ENCODE peak calls at places on chromosomes 1 and 21, in ten cellular contexts. One of them, this sample, is unnamed.

GRCh38 chr1:183571678-183572268 is 18.5 kb downstream of the NCF2 start:
- DNase-seq in gastrocnemius medialis: no peak
- DNase-seq in GM23338: no peak
- DNase-seq in type B pancreatic cell: no peak
- DNase-seq in colonic mucosa: no peak
- DNase-seq in retinal pigment epithelial cell: no peak
- DNase-seq in suprapubic skin: no peak
- DNase-seq in cardiac muscle cell: no peak
- DNase-seq in GM13977: no peak
- DNase-seq in SK-N-SH: no peak
- DNase-seq in this sample: no peak

GRCh38 chr1:84146375-84147032 is 2.4 kb downstream of the PRKACB start:
- DNase-seq in gastrocnemius medialis: no peak
- DNase-seq in GM23338: no peak
- DNase-seq in type B pancreatic cell: no peak
- DNase-seq in colonic mucosa: no peak
- DNase-seq in retinal pigment epithelial cell: peak; percentile 33
- DNase-seq in suprapubic skin: no peak
- DNase-seq in cardiac muscle cell: peak; percentile 55
- DNase-seq in GM13977: no peak
- DNase-seq in SK-N-SH: no peak
- DNase-seq in this sample: no peak

GRCh38 chr1:150613061-150613920 is 16.1 kb downstream of the ENSA start:
- DNase-seq in gastrocnemius medialis: no peak
- DNase-seq in GM23338: no peak
- DNase-seq in type B pancreatic cell: no peak
- DNase-seq in colonic mucosa: peak; percentile 80
- DNase-seq in retinal pigment epithelial cell: no peak
- DNase-seq in suprapubic skin: no peak
- DNase-seq in cardiac muscle cell: peak; percentile 87
- DNase-seq in GM13977: peak; percentile 54
- DNase-seq in SK-N-SH: no peak
- DNase-seq in this sample: peak; percentile 80

GRCh38 chr1:31663622-31664452 is 19.2 kb upstream of the PEF1 start:
- DNase-seq in gastrocnemius medialis: peak; percentile 37
- DNase-seq in GM23338: peak; percentile 82
- DNase-seq in type B pancreatic cell: no peak
- DNase-seq in colonic mucosa: peak; percentile 65
- DNase-seq in retinal pigment epithelial cell: no peak
- DNase-seq in suprapubic skin: no peak
- DNase-seq in cardiac muscle cell: peak; percentile 59
- DNase-seq in GM13977: peak; percentile 88
- DNase-seq in SK-N-SH: peak; percentile 93
- DNase-seq in this sample: no peak

GRCh38 chr1:2474104-2474787 is 1.8 kb upstream of the PLCH2 start:
- DNase-seq in gastrocnemius medialis: no peak
- DNase-seq in GM23338: no peak
- DNase-seq in type B pancreatic cell: no peak
- DNase-seq in colonic mucosa: no peak
- DNase-seq in retinal pigment epithelial cell: no peak
- DNase-seq in suprapubic skin: no peak
- DNase-seq in cardiac muscle cell: no peak
- DNase-seq in GM13977: no peak
- DNase-seq in SK-N-SH: peak; percentile 55
- DNase-seq in this sample: no peak

GRCh38 chr1:35253941-35254340 is 14.6 kb upstream of the ZMYM4 start:
- DNase-seq in gastrocnemius medialis: no peak
- DNase-seq in GM23338: no peak
- DNase-seq in type B pancreatic cell: no peak
- DNase-seq in colonic mucosa: no peak
- DNase-seq in retinal pigment epithelial cell: no peak
- DNase-seq in suprapubic skin: no peak
- DNase-seq in cardiac muscle cell: no peak
- DNase-seq in GM13977: no peak
- DNase-seq in SK-N-SH: no peak
- DNase-seq in this sample: no peak

GRCh38 chr1:100868364-100868995 is 26.2 kb downstream of the EXTL2 start:
- DNase-seq in gastrocnemius medialis: no peak
- DNase-seq in GM23338: peak; percentile 41
- DNase-seq in type B pancreatic cell: no peak
- DNase-seq in colonic mucosa: no peak
- DNase-seq in retinal pigment epithelial cell: no peak
- DNase-seq in suprapubic skin: no peak
- DNase-seq in cardiac muscle cell: peak; percentile 73
- DNase-seq in GM13977: no peak
- DNase-seq in SK-N-SH: peak; percentile 6
- DNase-seq in this sample: no peak

GRCh38 chr21:39079617-39080016 is 103.6 kb downstream of the PSMG1 start:
- DNase-seq in gastrocnemius medialis: peak; percentile 61
- DNase-seq in GM23338: no peak
- DNase-seq in type B pancreatic cell: peak; percentile 52
- DNase-seq in colonic mucosa: peak; percentile 49
- DNase-seq in retinal pigment epithelial cell: no peak
- DNase-seq in suprapubic skin: peak; percentile 88
- DNase-seq in cardiac muscle cell: peak; percentile 85
- DNase-seq in GM13977: no peak
- DNase-seq in SK-N-SH: no peak
- DNase-seq in this sample: peak; percentile 98

GRCh38 chr1:215181518-215181917 is 99.0 kb downstream of the KCNK2 start:
- DNase-seq in gastrocnemius medialis: no peak
- DNase-seq in GM23338: peak; percentile 30
- DNase-seq in type B pancreatic cell: no peak
- DNase-seq in colonic mucosa: no peak
- DNase-seq in retinal pigment epithelial cell: no peak
- DNase-seq in suprapubic skin: no peak
- DNase-seq in cardiac muscle cell: no peak
- DNase-seq in GM13977: no peak
- DNase-seq in SK-N-SH: no peak
- DNase-seq in this sample: no peak

GRCh38 chr21:23452384-23453083 is 2154.7 kb downstream of the MRPL39 start:
- DNase-seq in gastrocnemius medialis: no peak
- DNase-seq in GM23338: peak; percentile 83
- DNase-seq in type B pancreatic cell: no peak
- DNase-seq in colonic mucosa: no peak
- DNase-seq in retinal pigment epithelial cell: no peak
- DNase-seq in suprapubic skin: no peak
- DNase-seq in cardiac muscle cell: no peak
- DNase-seq in GM13977: no peak
- DNase-seq in SK-N-SH: no peak
- DNase-seq in this sample: no peak
- TF ChIP-seq CTCF in gastrocnemius medialis: no peak
- TF ChIP-seq CTCF in GM23338: peak; percentile 75
- TF ChIP-seq CTCF in type B pancreatic cell: peak; percentile 70
- TF ChIP-seq CTCF in colonic mucosa: no peak
- TF ChIP-seq CTCF in retinal pigment epithelial cell: peak; percentile 47
- TF ChIP-seq CTCF in suprapubic skin: no peak
- TF ChIP-seq CTCF in cardiac muscle cell: no peak
- TF ChIP-seq CTCF in GM13977: peak; percentile 27
- TF ChIP-seq CTCF in SK-N-SH: no peak
- TF ChIP-seq CTCF in this sample: no peak

GRCh38 chr21:25506887-25507286 is 100.4 kb downstream of the MRPL39 start:
- DNase-seq in gastrocnemius medialis: no peak
- DNase-seq in GM23338: no peak
- DNase-seq in type B pancreatic cell: no peak
- DNase-seq in colonic mucosa: no peak
- DNase-seq in retinal pigment epithelial cell: no peak
- DNase-seq in suprapubic skin: no peak
- DNase-seq in cardiac muscle cell: no peak
- DNase-seq in GM13977: no peak
- DNase-seq in SK-N-SH: no peak
- DNase-seq in this sample: no peak

GRCh38 chr21:25509862-25510261 is 97.4 kb downstream of the MRPL39 start:
- DNase-seq in gastrocnemius medialis: no peak
- DNase-seq in GM23338: no peak
- DNase-seq in type B pancreatic cell: no peak
- DNase-seq in colonic mucosa: no peak
- DNase-seq in retinal pigment epithelial cell: no peak
- DNase-seq in suprapubic skin: no peak
- DNase-seq in cardiac muscle cell: no peak
- DNase-seq in GM13977: peak; percentile 26
- DNase-seq in SK-N-SH: no peak
- DNase-seq in this sample: no peak

GRCh38 chr21:25506268-25506667 is 101.0 kb downstream of the MRPL39 start:
- DNase-seq in gastrocnemius medialis: no peak
- DNase-seq in GM23338: no peak
- DNase-seq in type B pancreatic cell: no peak
- DNase-seq in colonic mucosa: no peak
- DNase-seq in retinal pigment epithelial cell: no peak
- DNase-seq in suprapubic skin: no peak
- DNase-seq in cardiac muscle cell: no peak
- DNase-seq in GM13977: no peak
- DNase-seq in SK-N-SH: no peak
- DNase-seq in this sample: no peak

GRCh38 chr21:25508364-25508763 is 98.9 kb downstream of the MRPL39 start:
- DNase-seq in gastrocnemius medialis: no peak
- DNase-seq in GM23338: peak; percentile 3
- DNase-seq in type B pancreatic cell: no peak
- DNase-seq in colonic mucosa: no peak
- DNase-seq in retinal pigment epithelial cell: no peak
- DNase-seq in suprapubic skin: no peak
- DNase-seq in cardiac muscle cell: no peak
- DNase-seq in GM13977: no peak
- DNase-seq in SK-N-SH: peak; percentile 3
- DNase-seq in this sample: no peak

DNA sequence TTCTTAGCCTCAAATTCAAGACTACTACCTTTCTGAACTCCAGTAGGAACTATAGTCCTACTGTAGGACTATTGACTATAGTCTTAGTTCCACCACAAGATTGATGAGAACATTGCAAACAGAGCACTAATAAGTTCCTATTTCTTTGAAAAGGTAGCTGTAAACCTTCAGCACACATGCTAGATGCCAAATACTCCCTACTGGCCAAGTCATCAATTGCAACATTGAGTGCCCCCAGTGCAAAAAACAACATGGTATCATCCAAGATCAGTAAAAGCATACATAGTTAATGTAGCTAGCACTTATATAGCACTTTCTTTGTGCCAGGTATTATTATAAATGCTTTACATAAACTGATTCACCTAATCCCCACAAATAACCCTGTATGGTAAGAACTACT is 99.8 kb downstream of the MRPL39 start:
- DNase-seq in gastrocnemius medialis: no peak
- DNase-seq in GM23338: peak; percentile 39
- DNase-seq in type B pancreatic cell: no peak
- DNase-seq in colonic mucosa: no peak
- DNase-seq in retinal pigment epithelial cell: no peak
- DNase-seq in suprapubic skin: no peak
- DNase-seq in cardiac muscle cell: no peak
- DNase-seq in GM13977: no peak
- DNase-seq in SK-N-SH: no peak
- DNase-seq in this sample: no peak
- TF ChIP-seq CTCF in gastrocnemius medialis: no peak
- TF ChIP-seq CTCF in GM23338: peak; percentile 7
- TF ChIP-seq CTCF in type B pancreatic cell: no peak
- TF ChIP-seq CTCF in colonic mucosa: no peak
- TF ChIP-seq CTCF in retinal pigment epithelial cell: peak; percentile 6
- TF ChIP-seq CTCF in suprapubic skin: no peak
- TF ChIP-seq CTCF in cardiac muscle cell: no peak
- TF ChIP-seq CTCF in GM13977: peak; percentile 47
- TF ChIP-seq CTCF in SK-N-SH: no peak
- TF ChIP-seq CTCF in this sample: no peak

DNA sequence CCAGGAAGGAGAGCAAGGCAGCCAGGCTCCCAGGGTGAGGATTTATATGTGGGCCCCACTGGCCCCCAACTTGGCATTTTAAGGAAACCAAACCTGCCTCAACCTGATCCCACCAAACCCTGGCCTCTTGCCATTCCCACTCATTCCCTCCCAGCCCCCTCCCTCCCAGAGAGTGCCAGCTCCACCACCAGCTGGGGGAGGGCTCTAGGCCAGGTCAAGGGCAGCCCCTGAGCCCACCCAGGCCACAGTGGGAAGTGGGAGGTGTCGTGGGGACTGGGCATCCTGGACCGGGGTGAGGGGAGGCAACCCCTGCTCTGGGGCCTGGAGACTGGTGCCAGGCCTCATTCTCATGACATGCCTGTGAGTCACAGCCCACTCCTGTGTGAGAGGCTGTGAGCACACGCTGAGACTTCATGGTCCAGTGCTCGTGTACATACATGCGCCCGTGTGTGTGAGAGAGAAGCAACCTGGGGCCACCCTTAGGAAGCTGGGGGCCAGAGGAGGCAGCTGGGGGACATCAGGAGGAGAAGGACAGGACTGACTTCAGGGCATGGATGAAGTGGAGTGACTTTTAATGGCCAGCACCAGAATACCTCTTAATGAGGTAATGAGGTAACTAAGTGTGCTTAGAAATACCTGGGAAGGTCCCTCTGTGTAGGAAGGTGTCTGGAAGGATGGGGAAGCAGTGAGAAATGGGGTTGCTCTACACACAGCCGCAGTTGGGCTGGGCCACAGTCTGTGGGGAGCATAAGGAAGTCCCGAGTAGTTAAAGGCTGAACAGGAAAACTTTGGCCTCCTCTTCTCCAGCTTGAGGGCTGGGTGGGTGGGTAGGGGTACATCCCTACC is at the start of gene S100A2:
- DNase-seq in gastrocnemius medialis: peak; percentile 77
- DNase-seq in GM23338: no peak
- DNase-seq in type B pancreatic cell: no peak
- DNase-seq in colonic mucosa: peak; percentile 61
- DNase-seq in retinal pigment epithelial cell: peak; percentile 85
- DNase-seq in suprapubic skin: no peak
- DNase-seq in cardiac muscle cell: peak; percentile 86
- DNase-seq in GM13977: peak; percentile 65
- DNase-seq in SK-N-SH: no peak
- DNase-seq in this sample: peak; percentile 94
- TF ChIP-seq CTCF in gastrocnemius medialis: no peak
- TF ChIP-seq CTCF in GM23338: no peak
- TF ChIP-seq CTCF in type B pancreatic cell: no peak
- TF ChIP-seq CTCF in colonic mucosa: no peak
- TF ChIP-seq CTCF in retinal pigment epithelial cell: no peak
- TF ChIP-seq CTCF in suprapubic skin: no peak
- TF ChIP-seq CTCF in cardiac muscle cell: no peak
- TF ChIP-seq CTCF in GM13977: no peak
- TF ChIP-seq CTCF in SK-N-SH: no peak
- TF ChIP-seq CTCF in this sample: no peak

GRCh38 chr1:109239047-109239579 is 10.2 kb upstream of the CELSR2 start:
- DNase-seq in gastrocnemius medialis: no peak
- DNase-seq in GM23338: no peak
- DNase-seq in type B pancreatic cell: no peak
- DNase-seq in colonic mucosa: no peak
- DNase-seq in retinal pigment epithelial cell: no peak
- DNase-seq in suprapubic skin: no peak
- DNase-seq in cardiac muscle cell: no peak
- DNase-seq in GM13977: no peak
- DNase-seq in SK-N-SH: no peak
- DNase-seq in this sample: no peak
- TF ChIP-seq CTCF in gastrocnemius medialis: no peak
- TF ChIP-seq CTCF in GM23338: no peak
- TF ChIP-seq CTCF in type B pancreatic cell: no peak
- TF ChIP-seq CTCF in colonic mucosa: no peak
- TF ChIP-seq CTCF in retinal pigment epithelial cell: no peak
- TF ChIP-seq CTCF in suprapubic skin: no peak
- TF ChIP-seq CTCF in cardiac muscle cell: no peak
- TF ChIP-seq CTCF in GM13977: no peak
- TF ChIP-seq CTCF in SK-N-SH: no peak
- TF ChIP-seq CTCF in this sample: no peak

GRCh38 chr1:33140153-33141149 is 41.4 kb downstream of the TRIM62 start:
- DNase-seq in gastrocnemius medialis: no peak
- DNase-seq in GM23338: peak; percentile 71
- DNase-seq in type B pancreatic cell: no peak
- DNase-seq in colonic mucosa: no peak
- DNase-seq in retinal pigment epithelial cell: no peak
- DNase-seq in suprapubic skin: no peak
- DNase-seq in cardiac muscle cell: peak; percentile 39
- DNase-seq in GM13977: no peak
- DNase-seq in SK-N-SH: no peak
- DNase-seq in this sample: no peak
- TF ChIP-seq CTCF in gastrocnemius medialis: no peak
- TF ChIP-seq CTCF in GM23338: peak; percentile 54
- TF ChIP-seq CTCF in type B pancreatic cell: no peak
- TF ChIP-seq CTCF in colonic mucosa: no peak
- TF ChIP-seq CTCF in retinal pigment epithelial cell: peak; percentile 19
- TF ChIP-seq CTCF in suprapubic skin: no peak
- TF ChIP-seq CTCF in cardiac muscle cell: peak; percentile 23
- TF ChIP-seq CTCF in GM13977: no peak
- TF ChIP-seq CTCF in SK-N-SH: no peak
- TF ChIP-seq CTCF in this sample: no peak